ENCODE peak calls at places on chromosomes 16 and 17, in seven cellular contexts. X is cardiac septum; H is midbrain; D is activated CD4-positive, alpha-beta T cell treated with anti-CD3 and anti-CD28 coated beads for 48 hours; R is myocyte; L is EH; O is COLO829. V is an unnamed sample.

GRCh38 chr17:64296246-64296645 is 33.2 kb upstream of the TEX2 start:
- DNase-seq in X (no peak), H (no peak), D (no peak), R (no peak), L (no peak), O (no peak), V (no peak)

GRCh38 chr17:2054262-2054739 is 602 bp upstream of the HIC1 start:
- DNase-seq in X (no peak), H (no peak), D (peak; percentile 66), R (no peak), L (peak; percentile 73), O (no peak), V (no peak)

GRCh38 chr17:71793550-71793949 is 327.3 kb upstream of the SOX9 start:
- DNase-seq in X (no peak), H (no peak), D (no peak), R (no peak), L (no peak), O (no peak), V (no peak)

GRCh38 chr17:68057531-68057952 is 22.0 kb downstream of the KPNA2 start:
- DNase-seq in X (no peak), H (no peak), D (peak; percentile 55), R (no peak), L (peak; percentile 47), O (no peak), V (no peak)

GRCh38 chr16:48607056-48607825 is 2.7 kb downstream of the N4BP1 start:
- DNase-seq in X (no peak), H (no peak), D (no peak), R (no peak), L (peak; percentile 66), O (no peak), V (no peak)

GRCh38 chr17:40068917-40069750 is 6.4 kb downstream of the THRA start:
- DNase-seq in X (peak; percentile 95), H (peak; percentile 91), D (peak; percentile 87), R (peak; percentile 95), L (peak; percentile 88), O (peak; percentile 61), V (peak; percentile 89)

GRCh38 chr17:71519285-71519684 is 601.5 kb upstream of the SOX9 start:
- DNase-seq in X (no peak), H (no peak), D (no peak), R (no peak), L (no peak), O (no peak), V (no peak)

GRCh38 chr17:66682293-66682692 is 152.6 kb upstream of the CACNG5 start:
- DNase-seq in X (no peak), H (peak; percentile 7), D (no peak), R (no peak), L (no peak), O (no peak), V (no peak)

GRCh38 chr16:11349599-11350276 is 4.5 kb downstream of the RMI2 start:
- DNase-seq in X (no peak), H (peak; percentile 58), D (no peak), R (no peak), L (peak; percentile 91), O (peak; percentile 84), V (peak; percentile 97)

GRCh38 chr17:42536048-42536371 is at the start of gene NAGLU:
- DNase-seq in X (peak; percentile 99), H (peak; percentile 95), D (peak; percentile 90), R (peak; percentile 96), L (peak; percentile 89), O (peak; percentile 95), V (no peak)

GRCh38 chr17:37518816-37519215 is 29.1 kb downstream of the DUSP14 start:
- DNase-seq in X (no peak), H (peak; percentile 37), D (no peak), R (no peak), L (no peak), O (no peak), V (no peak)

GRCh38 chr16:57091990-57092785 is at the start of gene CPNE2:
- DNase-seq in X (peak; percentile 89), H (peak; percentile 77), D (peak; percentile 40), R (peak; percentile 61), L (peak; percentile 72), O (no peak), V (no peak)

GRCh38 chr17:2212328-2212981 is 91.1 kb downstream of the SMG6 start:
- DNase-seq in X (no peak), H (peak; percentile 42), D (no peak), R (no peak), L (peak; percentile 88), O (no peak), V (peak; percentile 83)

GRCh38 chr16:67431805-67432476 is 1.0 kb downstream of the HSD11B2 start:
- DNase-seq in X (no peak), H (no peak), D (no peak), R (peak; percentile 74), L (no peak), O (no peak), V (no peak)

GRCh38 chr16:3012828-3013420 is at the start of gene CLDN9:
- DNase-seq in X (no peak), H (no peak), D (peak; percentile 22), R (no peak), L (no peak), O (no peak), V (no peak)

GRCh38 chr16:28309811-28310311 is 17.5 kb downstream of the SBK1 start:
- DNase-seq in X (no peak), H (no peak), D (peak; percentile 86), R (no peak), L (no peak), O (no peak), V (no peak)

GRCh38 chr17:39018267-39019134 is 51.3 kb upstream of the FBXO47 start:
- DNase-seq in X (no peak), H (no peak), D (peak; percentile 53), R (no peak), L (peak; percentile 25), O (no peak), V (no peak)

GRCh38 chr16:51666821-51667220 is 515.8 kb upstream of the SALL1 start:
- DNase-seq in X (no peak), H (no peak), D (no peak), R (no peak), L (peak; percentile 32), O (no peak), V (no peak)

GRCh38 chr17:74513987-74514631 is 17.2 kb downstream of the CD300LB start:
- DNase-seq in X (no peak), H (no peak), D (peak; percentile 65), R (no peak), L (peak; percentile 35), O (peak; percentile 17), V (peak; percentile 21)

GRCh38 chr17:29084476-29085148 is 41.7 kb downstream of the PIPOX start:
- DNase-seq in X (no peak), H (peak; percentile 31), D (no peak), R (no peak), L (peak; percentile 22), O (no peak), V (no peak)

GRCh38 chr17:34360571-34360970 is 2.5 kb downstream of the CCL1 start:
- DNase-seq in X (no peak), H (no peak), D (no peak), R (no peak), L (no peak), O (no peak), V (no peak)

GRCh38 chr17:16243811-16244567 is 27.0 kb downstream of the PIGL start:
- DNase-seq in X (no peak), H (no peak), D (peak; percentile 32), R (no peak), L (no peak), O (no peak), V (no peak)

GRCh38 chr16:11497851-11498289 is 88.8 kb downstream of the LITAF start:
- DNase-seq in X (no peak), H (no peak), D (no peak), R (peak; percentile 47), L (peak; percentile 49), O (peak; percentile 68), V (peak; percentile 46)

GRCh38 chr17:19753661-19754463 is 5.8 kb upstream of the ALDH3A1 start:
- DNase-seq in X (no peak), H (peak; percentile 68), D (no peak), R (peak; percentile 73), L (peak; percentile 17), O (no peak), V (no peak)

GRCh38 chr17:1177099-1177996 is 2.4 kb downstream of the ABR start:
- DNase-seq in X (no peak), H (peak; percentile 26), D (no peak), R (no peak), L (peak; percentile 69), O (no peak), V (no peak)

GRCh38 chr16:18965555-18965954 is 18.2 kb upstream of the TMC7 start:
- DNase-seq in X (no peak), H (no peak), D (no peak), R (no peak), L (no peak), O (no peak), V (no peak)

GRCh38 chr17:77475012-77475976 is 334.5 kb downstream of the SEC14L1 start:
- DNase-seq in X (no peak), H (no peak), D (peak; percentile 81), R (peak; percentile 77), L (peak; percentile 87), O (no peak), V (no peak)

GRCh38 chr16:78709137-78709871 is 609.9 kb downstream of the WWOX start:
- DNase-seq in X (no peak), H (no peak), D (no peak), R (no peak), L (no peak), O (no peak), V (no peak)

GRCh38 chr17:50273654-50274040 is 619 bp upstream of the TMEM92 start:
- DNase-seq in X (no peak), H (no peak), D (no peak), R (no peak), L (no peak), O (no peak), V (no peak)

GRCh38 chr16:4373909-4374742 is 2.5 kb downstream of the VASN start:
- DNase-seq in X (no peak), H (peak; percentile 34), D (no peak), R (peak; percentile 84), L (peak; percentile 97), O (peak; percentile 29), V (peak; percentile 49)

GRCh38 chr17:39339272-39339671 is 62.2 kb downstream of the FBXL20 start:
- DNase-seq in X (no peak), H (no peak), D (no peak), R (no peak), L (no peak), O (no peak), V (no peak)

GRCh38 chr17:77877674-77878355 is 80.7 kb upstream of the TNRC6C start:
- DNase-seq in X (no peak), H (no peak), D (no peak), R (no peak), L (no peak), O (no peak), V (no peak)

GRCh38 chr17:68290955-68291835 is at the start of the genes ARSG and SLC16A6:
- DNase-seq in X (peak; percentile 87), H (peak; percentile 59), D (peak; percentile 85), R (peak; percentile 64), L (peak; percentile 25), O (peak; percentile 74), V (peak; percentile 91)

GRCh38 chr17:83143817-83144231 is 64.4 kb downstream of the METRNL start:
- DNase-seq in X (peak; percentile 31), H (no peak), D (no peak), R (no peak), L (no peak), O (no peak), V (no peak)

GRCh38 chr17:28507567-28508195 is 1.5 kb downstream of the FOXN1 start:
- DNase-seq in X (no peak), H (no peak), D (no peak), R (no peak), L (no peak), O (no peak), V (no peak)

GRCh38 chr16:83958137-83958810 is 5.2 kb downstream of the OSGIN1 start:
- DNase-seq in X (no peak), H (no peak), D (no peak), R (no peak), L (no peak), O (no peak), V (no peak)

GRCh38 chr16:57349212-57350031 is 9.2 kb upstream of the CCL22 start:
- DNase-seq in X (peak; percentile 24), H (no peak), D (peak; percentile 24), R (no peak), L (no peak), O (no peak), V (no peak)

GRCh38 chr16:85592700-85593502 is 20.2 kb upstream of the GSE1 start:
- DNase-seq in X (no peak), H (no peak), D (no peak), R (no peak), L (peak; percentile 45), O (no peak), V (no peak)